ENCODE peak calls at places on chromosome 13, in seven cellular contexts. D is GM23248; H is cardiac muscle cell; C is dorsolateral prefrontal cortex; F is effector memory CD4-positive, alpha-beta T cell; R is HCT116; T is CD4-positive, alpha-beta T cell. V is an unnamed sample.

GRCh38 chr13:107867701-107868661 is 347.4 kb downstream of the LIG4 start:
- DNase-seq in D (peak), C (peak), R (no peak), H (peak), F (no peak), T (no peak), V (peak)

GRCh38 chr13:114315074-114315785 is 927 bp downstream of the CHAMP1 start:
- DNase-seq in T (no peak), F (no peak), D (no peak), H (no peak), R (no peak), C (no peak), V (no peak)

GRCh38 chr13:50990540-50991506 is 81.2 kb downstream of the RNASEH2B start:
- DNase-seq in R (no peak), D (peak), T (no peak), C (peak), F (no peak), H (peak), V (peak)

GRCh38 chr13:87821512-87821911 is 150.3 kb downstream of the SLITRK5 start:
- DNase-seq in F (no peak), R (no peak), T (no peak), C (no peak), H (peak), D (no peak), V (no peak)

GRCh38 chr13:94416454-94417080 is 62.9 kb downstream of the DCT start:
- DNase-seq in C (no peak), H (peak), D (peak), F (no peak), T (no peak), R (peak), V (peak)

GRCh38 chr13:85019121-85019520 is 780.1 kb downstream of the SLITRK6 start:
- DNase-seq in H (no peak), D (no peak), C (no peak), F (no peak), R (no peak), T (no peak), V (no peak)

GRCh38 chr13:112756967-112757758 is 67.3 kb downstream of the ATP11A start:
- DNase-seq in H (no peak), F (no peak), R (no peak), C (peak), T (no peak), D (no peak), V (peak)

GRCh38 chr13:36888645-36889044 is 31.4 kb downstream of the SMAD9 start:
- DNase-seq in T (no peak), F (no peak), D (no peak), C (no peak), H (no peak), R (no peak), V (no peak)

GRCh38 chr13:90084684-90085290 is 1262.7 kb upstream of the MIR17HG start:
- DNase-seq in T (no peak), D (peak), R (no peak), H (peak), C (no peak), F (no peak), V (no peak)

GRCh38 chr13:52414963-52415362 is 9.0 kb upstream of the THSD1 start:
- DNase-seq in T (no peak), C (no peak), F (no peak), D (peak), H (peak), R (no peak), V (no peak)

GRCh38 chr13:112960671-112961070 is 8.3 kb upstream of the MCF2L start:
- DNase-seq in T (no peak), F (no peak), R (no peak), D (no peak), H (no peak), C (no peak), V (no peak)

GRCh38 chr13:94959616-94960015 is 247.3 kb upstream of the SOX21 start:
- DNase-seq in D (no peak), H (peak), R (no peak), T (no peak), F (no peak), C (no peak), V (no peak)

GRCh38 chr13:110418944-110419343 is 111.9 kb downstream of the COL4A2 start:
- DNase-seq in D (no peak), C (no peak), H (no peak), R (no peak), F (no peak), T (no peak), V (no peak)

GRCh38 chr13:43511260-43511970 is 275.4 kb downstream of the ENOX1 start:
- DNase-seq in D (no peak), T (no peak), F (no peak), C (no peak), H (no peak), R (no peak), V (no peak)

GRCh38 chr13:49098771-49099512 is 121.2 kb upstream of the MLNR start:
- DNase-seq in F (no peak), D (peak), R (peak), H (peak), T (no peak), C (no peak), V (no peak)

GRCh38 chr13:25738342-25738771 is 313.5 kb downstream of the SHISA2 start:
- DNase-seq in F (no peak), D (peak), C (no peak), R (no peak), T (no peak), H (peak), V (peak)

GRCh38 chr13:103188688-103189326 is 122.6 kb upstream of the SLC10A2 start:
- DNase-seq in T (no peak), H (peak), F (no peak), R (no peak), C (no peak), D (peak), V (no peak)

GRCh38 chr13:33934343-33934742 is 116.4 kb downstream of the RFC3 start:
- DNase-seq in C (no peak), D (no peak), F (no peak), R (no peak), H (no peak), T (no peak), V (no peak)

GRCh38 chr13:27500806-27501534 is 50.6 kb upstream of the MTIF3 start:
- DNase-seq in H (peak), D (no peak), C (no peak), T (no peak), R (no peak), F (no peak), V (no peak)

GRCh38 chr13:83845121-83845520 is 37.2 kb downstream of the SLITRK1 start:
- DNase-seq in R (no peak), T (no peak), C (no peak), D (no peak), F (no peak), H (no peak), V (no peak)

GRCh38 chr13:27607125-27607524 is 13.2 kb downstream of the LNX2 start:
- DNase-seq in H (peak), F (no peak), D (peak), T (no peak), C (no peak), R (peak), V (peak)

GRCh38 chr13:59914556-59914955 is 249.2 kb downstream of the DIAPH3 start:
- DNase-seq in T (no peak), F (no peak), D (peak), C (no peak), H (peak), R (no peak), V (no peak)

GRCh38 chr13:37621811-37622361 is 23.3 kb upstream of the POSTN start:
- DNase-seq in T (no peak), F (no peak), C (no peak), D (peak), H (peak), R (no peak), V (no peak)

GRCh38 chr13:69565334-69565733 is 542.3 kb upstream of the ATXN8OS start:
- DNase-seq in H (peak), C (no peak), R (peak), T (no peak), D (peak), F (no peak), V (peak)

GRCh38 chr13:40585911-40586471 is 80.5 kb downstream of the FOXO1 start:
- DNase-seq in H (peak), R (no peak), D (no peak), C (no peak), T (no peak), F (no peak), V (no peak)

GRCh38 chr13:72620874-72621273 is 106.6 kb downstream of the MZT1 start:
- DNase-seq in D (no peak), R (no peak), F (no peak), H (no peak), T (no peak), C (no peak), V (no peak)

GRCh38 chr13:67574320-67575233 is 344.4 kb upstream of the PCDH9 start:
- DNase-seq in F (no peak), H (no peak), C (no peak), T (no peak), D (no peak), R (no peak), V (no peak)
- H3K27ac ChIP-seq in F (no peak), H (no peak), C (no peak), T (no peak), D (no peak), R (no peak), V (no peak)

DNA sequence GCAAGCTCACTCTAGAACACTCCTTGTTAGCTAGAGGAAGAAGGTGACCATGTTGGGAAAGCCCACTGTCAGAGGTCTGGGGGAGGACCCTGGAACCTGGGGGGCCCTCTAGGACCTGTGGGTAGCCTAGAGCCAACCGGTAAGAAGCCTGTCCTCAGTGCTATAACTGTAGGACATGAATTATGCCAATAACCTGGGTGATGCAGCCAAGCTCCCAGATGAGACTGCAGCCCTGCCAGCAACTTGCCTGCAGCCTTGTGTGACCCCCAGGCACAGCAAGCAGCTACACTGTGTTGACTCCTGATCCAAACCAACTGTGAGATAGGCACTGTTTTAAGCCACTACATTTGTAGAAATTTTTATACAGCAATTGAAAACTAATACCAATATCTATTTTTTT is 122.3 kb downstream of the MIPEP start:
- DNase-seq in D (no peak), C (no peak), R (no peak), H (no peak), T (no peak), F (no peak), V (no peak)
- H3K27ac ChIP-seq in D (no peak), C (no peak), R (no peak), H (no peak), T (no peak), F (no peak), V (no peak)

DNA sequence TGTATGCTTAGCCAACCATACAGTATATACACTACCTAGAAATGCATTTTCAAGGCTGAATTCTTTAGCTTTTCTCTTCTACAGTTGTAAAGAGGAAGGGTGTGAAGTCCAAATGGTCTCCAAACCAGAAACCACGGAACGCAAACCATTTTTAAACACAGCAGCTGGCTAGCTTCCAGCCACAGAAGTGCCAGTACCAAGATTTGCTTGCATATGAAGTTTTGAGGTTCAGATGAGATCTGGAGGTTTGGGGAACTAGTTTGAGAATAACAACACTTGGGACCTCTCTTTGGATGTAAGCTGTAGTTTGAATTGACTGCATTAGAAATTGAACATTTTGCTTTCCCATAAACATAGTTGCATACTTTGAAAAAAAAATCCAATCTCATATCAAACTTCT is 1243.5 kb downstream of the EFNB2 start:
- DNase-seq in F (no peak), D (no peak), T (no peak), R (no peak), H (no peak), C (no peak), V (no peak)
- H3K27ac ChIP-seq in F (no peak), D (no peak), T (no peak), R (no peak), H (no peak), C (no peak), V (no peak)

GRCh38 chr13:47027797-47028437 is 131.1 kb upstream of the HTR2A start:
- DNase-seq in C (no peak), R (no peak), F (no peak), D (no peak), H (no peak), T (no peak), V (no peak)

GRCh38 chr13:47019977-47020376 is 123.1 kb upstream of the HTR2A start:
- DNase-seq in D (no peak), H (no peak), F (no peak), R (no peak), C (no peak), T (no peak), V (no peak)

DNA sequence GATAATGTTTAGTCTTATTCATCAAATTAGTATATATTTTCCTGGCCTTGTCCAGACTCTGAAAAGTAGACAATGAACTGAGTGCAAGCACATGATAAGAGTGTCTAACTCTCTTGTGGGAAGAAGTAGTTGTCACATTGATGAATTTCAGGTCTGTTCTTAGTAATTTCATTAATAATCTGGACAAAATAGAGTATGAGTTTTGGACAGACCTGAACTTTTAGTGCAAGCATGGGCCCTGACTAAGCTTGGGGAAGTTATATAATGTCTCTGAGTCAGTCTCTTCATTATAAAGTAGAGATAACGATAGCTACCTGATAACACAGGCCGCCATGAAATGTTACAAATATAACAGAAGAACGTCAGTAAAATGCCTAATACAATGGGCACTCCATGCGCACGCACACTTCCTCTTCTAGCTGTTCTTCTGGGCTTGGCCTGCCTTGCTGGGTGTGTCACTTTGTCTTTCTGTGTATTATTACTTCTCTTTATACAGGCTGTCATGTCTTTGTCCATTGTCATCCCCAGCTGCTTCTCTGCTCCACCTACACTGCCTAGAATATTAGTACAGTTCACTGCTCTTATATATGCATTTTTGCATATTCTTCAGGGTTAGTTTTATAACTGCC is 129.1 kb upstream of the HTR2A start:
- DNase-seq in C (no peak), D (no peak), T (no peak), F (no peak), R (no peak), H (no peak), V (no peak)
- H3K27ac ChIP-seq in C (no peak), D (no peak), T (no peak), F (no peak), R (no peak), H (no peak), V (no peak)

GRCh38 chr13:46593403-46593802 is 40.4 kb downstream of the LRCH1 start:
- DNase-seq in H (no peak), R (no peak), C (no peak), F (peak), T (peak), D (no peak), V (no peak)
- H3K27ac ChIP-seq in H (no peak), R (no peak), C (no peak), F (no peak), T (no peak), D (no peak), V (no peak)

DNA sequence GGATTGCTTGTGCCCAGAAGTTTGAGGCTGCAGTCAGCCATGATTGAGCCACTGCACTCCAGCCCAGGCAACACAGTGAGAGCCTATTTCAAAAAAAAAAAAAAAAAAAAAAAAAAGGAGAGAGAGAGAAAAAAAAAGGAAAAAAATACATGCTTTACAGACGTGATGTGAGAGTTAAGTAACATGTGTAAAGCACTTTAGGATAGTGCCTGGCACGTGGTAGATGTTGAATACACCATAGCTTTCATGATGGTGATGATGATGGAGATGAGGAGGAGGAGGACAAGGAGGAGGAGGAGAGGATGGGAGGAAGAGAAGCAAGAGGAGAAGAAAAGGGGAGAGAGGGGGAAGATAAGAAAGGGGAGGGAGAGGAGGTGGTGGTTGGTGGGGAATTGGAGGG is 15.1 kb upstream of the RUBCNL start:
- DNase-seq in R (no peak), C (no peak), D (no peak), H (no peak), T (no peak), F (no peak), V (no peak)
- H3K27ac ChIP-seq in R (no peak), C (no peak), D (no peak), H (no peak), T (no peak), F (no peak), V (no peak)

DNA sequence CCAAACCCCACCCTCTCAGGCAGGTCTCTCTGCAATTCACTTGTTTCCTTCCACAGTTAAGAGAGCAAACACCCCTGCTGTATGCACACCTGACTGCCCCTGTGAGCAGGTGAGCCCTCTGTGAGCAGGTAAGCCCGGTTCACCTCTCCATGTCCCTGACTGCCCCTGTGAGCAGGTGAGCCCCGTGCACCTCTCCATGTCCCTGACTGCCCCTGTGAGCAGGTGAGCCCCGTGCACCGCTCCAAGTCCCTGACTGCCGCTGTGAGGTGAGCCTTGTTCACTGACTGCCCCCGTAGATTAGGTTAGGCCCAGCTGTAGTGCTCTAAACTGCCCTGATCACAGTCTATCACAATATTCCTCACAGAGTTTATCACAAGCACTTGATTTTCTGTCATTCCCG is 29.2 kb downstream of the TMTC4 start:
- DNase-seq in D (no peak), T (no peak), F (no peak), R (no peak), C (no peak), H (no peak), V (no peak)
- H3K27ac ChIP-seq in D (no peak), T (no peak), F (no peak), R (no peak), C (peak), H (no peak), V (no peak)

GRCh38 chr13:30409911-30410704 is 12.2 kb upstream of the UBE2L5 start:
- DNase-seq in D (peak), F (no peak), T (no peak), H (peak), C (no peak), R (no peak), V (no peak)
- H3K27ac ChIP-seq in D (peak), F (no peak), T (no peak), H (no peak), C (peak), R (peak), V (no peak)

GRCh38 chr13:80131204-80131603 is 209.7 kb downstream of the SPRY2 start:
- DNase-seq in H (peak), C (peak), T (no peak), R (no peak), D (peak), F (no peak), V (peak)

GRCh38 chr13:80134360-80134759 is 206.6 kb downstream of the SPRY2 start:
- DNase-seq in F (no peak), R (no peak), C (no peak), T (no peak), H (no peak), D (no peak), V (no peak)

GRCh38 chr13:80137994-80138393 is 202.9 kb downstream of the SPRY2 start:
- DNase-seq in R (no peak), F (no peak), T (no peak), D (no peak), H (peak), C (no peak), V (no peak)

GRCh38 chr13:80133631-80134083 is 207.3 kb downstream of the SPRY2 start:
- DNase-seq in R (no peak), H (no peak), C (no peak), T (no peak), D (peak), F (no peak), V (no peak)

DNA sequence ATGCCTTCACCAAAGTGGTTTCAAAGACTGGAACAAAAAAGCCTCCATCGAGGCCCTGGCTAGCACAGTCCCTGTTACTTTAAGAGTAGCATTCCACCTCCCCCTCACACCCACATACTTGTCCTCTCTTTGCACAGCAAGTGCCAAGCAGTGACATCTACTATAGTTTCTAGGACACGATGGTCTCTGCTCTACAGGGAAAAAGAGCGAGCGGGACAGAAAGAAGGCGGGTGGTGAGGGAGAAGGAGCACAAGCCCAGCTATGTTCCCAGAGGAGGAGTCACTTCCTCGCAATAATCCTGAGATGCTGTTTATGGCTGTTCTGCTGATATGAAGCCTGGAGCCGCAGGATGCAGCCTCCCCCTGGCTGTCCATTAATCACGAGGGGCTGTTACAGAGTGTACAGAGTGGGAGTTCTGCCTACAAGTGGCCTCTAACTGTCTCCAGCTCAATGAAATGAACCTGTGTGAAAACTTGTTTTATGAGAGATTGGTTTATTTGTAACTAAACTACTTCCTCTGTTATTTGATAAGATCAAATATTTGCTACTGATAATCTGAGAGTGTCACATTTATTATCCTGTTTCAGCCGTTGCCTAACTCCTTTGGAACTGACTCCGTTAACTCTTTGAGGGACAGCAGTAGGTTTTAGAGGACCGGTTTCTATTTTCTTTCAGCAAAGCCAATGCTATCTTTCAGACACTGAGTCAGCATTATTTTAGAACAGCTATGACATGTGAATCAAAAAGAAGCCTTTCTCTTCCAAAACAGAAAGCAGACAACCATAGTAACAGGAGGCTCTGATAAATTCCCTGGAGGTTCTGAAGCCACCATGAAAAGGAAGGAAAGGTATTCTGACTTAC is 208.0 kb downstream of the SPRY2 start:
- DNase-seq in D (peak), H (peak), C (peak), R (no peak), T (no peak), F (no peak), V (peak)
- H3K27ac ChIP-seq in D (peak), H (peak), C (peak), R (no peak), T (no peak), F (no peak), V (peak)